ENCODE peak calls at places on chromosomes 3 and 15, in nine cellular contexts. C, Z, H, U, X, W, D, F and R are unnamed samples.

GRCh38 chr3:186938716-186939115 is 8.4 kb downstream of the ST6GAL1 start:
- DNase-seq in D (no peak), C (no peak), F (peak; percentile 83), U (no peak), Z (no peak), W (no peak), X (no peak), H (no peak), R (no peak)

GRCh38 chr3:143208976-143209714 is 89.6 kb downstream of the CHST2 start:
- DNase-seq in Z (no peak), U (no peak), X (no peak), D (no peak), F (no peak), C (no peak), W (no peak), H (no peak), R (no peak)

GRCh38 chr3:169218314-169218983 is 445.1 kb downstream of the MECOM start:
- DNase-seq in H (peak; percentile 49), W (no peak), Z (no peak), X (no peak), C (no peak), F (peak; percentile 86), U (peak; percentile 43), D (no peak), R (no peak)

GRCh38 chr15:52780172-52780980 is 9.8 kb downstream of the ONECUT1 start:
- DNase-seq in Z (no peak), H (peak; percentile 42), C (peak; percentile 60), D (no peak), W (peak; percentile 62), U (peak; percentile 66), X (peak; percentile 81), F (peak; percentile 69), R (peak; percentile 64)

GRCh38 chr3:81300324-81300927 is 461.0 kb downstream of the GBE1 start:
- DNase-seq in C (no peak), H (no peak), F (peak; percentile 15), U (no peak), Z (no peak), D (no peak), W (no peak), X (no peak), R (no peak)

GRCh38 chr3:123331006-123331405 is 117.9 kb downstream of the ADCY5 start:
- DNase-seq in W (no peak), C (no peak), Z (no peak), D (no peak), X (peak; percentile 45), F (no peak), H (no peak), U (no peak), R (no peak)

GRCh38 chr3:134357914-134358811 is 16.1 kb downstream of the AMOTL2 start:
- DNase-seq in X (peak; percentile 64), Z (no peak), F (peak; percentile 98), D (peak; percentile 64), U (peak; percentile 51), H (peak; percentile 92), W (peak; percentile 21), C (peak; percentile 14), R (peak; percentile 72)

GRCh38 chr15:66653398-66653797 is 48.6 kb upstream of the SMAD6 start:
- DNase-seq in W (no peak), F (no peak), H (no peak), U (no peak), Z (no peak), C (no peak), D (no peak), X (no peak), R (no peak)

GRCh38 chr3:15051531-15051930 is 13.6 kb downstream of the MRPS25 start:
- DNase-seq in H (peak; percentile 53), Z (peak; percentile 21), X (peak; percentile 78), W (peak; percentile 34), U (peak; percentile 59), C (peak; percentile 51), F (peak; percentile 70), D (peak; percentile 72), R (peak; percentile 70)

GRCh38 chr15:75121547-75121946 is 80.1 kb upstream of the C15orf39 start:
- DNase-seq in U (no peak), H (no peak), D (no peak), Z (no peak), C (no peak), F (no peak), W (no peak), X (no peak), R (no peak)

GRCh38 chr3:4583441-4583840 is 90.3 kb downstream of the ITPR1 start:
- DNase-seq in Z (no peak), C (no peak), W (no peak), H (no peak), F (no peak), X (no peak), U (no peak), D (no peak), R (no peak)

GRCh38 chr15:79296583-79296982 is 14.1 kb downstream of the ANKRD34C start:
- DNase-seq in H (no peak), F (no peak), W (no peak), Z (no peak), C (no peak), X (no peak), U (no peak), D (no peak), R (no peak)

GRCh38 chr15:92968926-92969664 is 69.0 kb downstream of the CHD2 start:
- DNase-seq in D (no peak), F (peak; percentile 41), H (no peak), X (no peak), Z (no peak), C (no peak), W (no peak), U (no peak), R (no peak)

GRCh38 chr15:40006003-40006402 is 33.0 kb downstream of the SRP14 start:
- DNase-seq in Z (no peak), W (no peak), U (no peak), H (no peak), C (no peak), F (peak; percentile 82), D (no peak), X (no peak), R (no peak)